ENCODE peak calls at places on chromosome 14, in four cellular contexts. One of them, this sample, is unnamed.

GRCh38 chr14:104424406-104425072 is 155.0 kb upstream of the C14orf180 start:
- DNase-seq in psoas muscle: no peak
- DNase-seq in transverse colon: no peak
- DNase-seq in GM12865: no peak
- DNase-seq in this sample: no peak

GRCh38 chr14:90644882-90645281 is 171.3 kb downstream of the TTC7B start:
- DNase-seq in psoas muscle: peak
- DNase-seq in transverse colon: no peak
- DNase-seq in GM12865: no peak
- DNase-seq in this sample: peak

GRCh38 chr14:90805662-90806548 is 10.3 kb downstream of the TTC7B start:
- DNase-seq in psoas muscle: peak
- DNase-seq in transverse colon: no peak
- DNase-seq in GM12865: no peak
- DNase-seq in this sample: no peak

GRCh38 chr14:22547309-22547947 is 41.6 kb downstream of the DAD1 start:
- DNase-seq in psoas muscle: peak
- DNase-seq in transverse colon: no peak
- DNase-seq in GM12865: no peak
- DNase-seq in this sample: no peak

GRCh38 chr14:76918751-76919421 is 92.7 kb downstream of the LRRC74A start:
- DNase-seq in psoas muscle: peak
- DNase-seq in transverse colon: peak
- DNase-seq in GM12865: no peak
- DNase-seq in this sample: peak

GRCh38 chr14:101927859-101928258 is 36.5 kb upstream of the DYNC1H1 start:
- DNase-seq in psoas muscle: peak
- DNase-seq in transverse colon: peak
- DNase-seq in GM12865: no peak
- DNase-seq in this sample: peak

GRCh38 chr14:94126419-94126677 is 3.1 kb downstream of the IFI27L2 start:
- DNase-seq in psoas muscle: no peak
- DNase-seq in transverse colon: no peak
- DNase-seq in GM12865: no peak
- DNase-seq in this sample: no peak

GRCh38 chr14:101220921-101221510 is 317.5 kb upstream of the RTL1 start:
- DNase-seq in psoas muscle: peak
- DNase-seq in transverse colon: no peak
- DNase-seq in GM12865: no peak
- DNase-seq in this sample: no peak

GRCh38 chr14:23895480-23895879 is 58.1 kb upstream of the DHRS4 start:
- DNase-seq in psoas muscle: no peak
- DNase-seq in transverse colon: no peak
- DNase-seq in GM12865: no peak
- DNase-seq in this sample: no peak
- TF ChIP-seq CTCF in psoas muscle: no peak
- TF ChIP-seq CTCF in transverse colon: no peak
- TF ChIP-seq CTCF in GM12865: peak
- TF ChIP-seq CTCF in this sample: no peak

GRCh38 chr14:69683971-69684370 is 72.6 kb downstream of the SUSD6 start:
- DNase-seq in psoas muscle: no peak
- DNase-seq in transverse colon: no peak
- DNase-seq in GM12865: peak
- DNase-seq in this sample: no peak

GRCh38 chr14:69685716-69686115 is 74.3 kb downstream of the SUSD6 start:
- DNase-seq in psoas muscle: peak
- DNase-seq in transverse colon: peak
- DNase-seq in GM12865: no peak
- DNase-seq in this sample: no peak

GRCh38 chr14:69682607-69683263 is 71.3 kb downstream of the SUSD6 start:
- DNase-seq in psoas muscle: no peak
- DNase-seq in transverse colon: no peak
- DNase-seq in GM12865: peak
- DNase-seq in this sample: no peak

GRCh38 chr14:69684461-69685183 is 73.2 kb downstream of the SUSD6 start:
- DNase-seq in psoas muscle: peak
- DNase-seq in transverse colon: no peak
- DNase-seq in GM12865: no peak
- DNase-seq in this sample: no peak

DNA sequence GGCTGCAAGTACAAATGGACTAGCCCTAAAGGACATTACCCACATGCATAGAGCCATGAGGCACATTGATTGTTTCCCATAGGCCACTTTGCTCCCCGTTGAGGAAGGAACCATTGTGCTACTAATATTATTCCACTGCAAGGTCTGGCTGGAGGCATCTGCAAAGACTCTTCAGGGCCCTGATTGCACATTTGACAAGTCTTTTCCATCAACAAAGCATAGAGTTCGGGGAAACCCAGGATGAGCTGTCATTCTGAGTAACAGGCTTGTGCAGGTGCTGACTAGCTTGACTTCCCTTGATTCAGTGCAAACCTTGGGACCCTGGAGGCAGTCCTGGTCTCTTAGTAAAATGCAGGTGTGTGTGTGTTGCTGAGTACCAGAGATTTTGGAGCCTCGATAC is 73.8 kb downstream of the SUSD6 start:
- DNase-seq in psoas muscle: no peak
- DNase-seq in transverse colon: no peak
- DNase-seq in GM12865: peak
- DNase-seq in this sample: no peak
- H3K4me3 ChIP-seq in psoas muscle: no peak
- H3K4me3 ChIP-seq in transverse colon: no peak
- H3K4me3 ChIP-seq in GM12865: no peak
- H3K4me3 ChIP-seq in this sample: no peak

GRCh38 chr14:28762949-28763313 is 3.7 kb upstream of the FOXG1 start:
- DNase-seq in psoas muscle: no peak
- DNase-seq in transverse colon: no peak
- DNase-seq in GM12865: no peak
- DNase-seq in this sample: no peak
- TF ChIP-seq CTCF in psoas muscle: no peak
- TF ChIP-seq CTCF in transverse colon: no peak
- TF ChIP-seq CTCF in GM12865: no peak
- TF ChIP-seq CTCF in this sample: no peak

GRCh38 chr14:74417611-74418010 is 8.4 kb downstream of the SYNDIG1L start:
- DNase-seq in psoas muscle: no peak
- DNase-seq in transverse colon: no peak
- DNase-seq in GM12865: no peak
- DNase-seq in this sample: no peak

GRCh38 chr14:74414793-74415437 is 11.1 kb downstream of the SYNDIG1L start:
- DNase-seq in psoas muscle: no peak
- DNase-seq in transverse colon: no peak
- DNase-seq in GM12865: peak
- DNase-seq in this sample: no peak

GRCh38 chr14:74419086-74419485 is 6.9 kb downstream of the SYNDIG1L start:
- DNase-seq in psoas muscle: no peak
- DNase-seq in transverse colon: no peak
- DNase-seq in GM12865: no peak
- DNase-seq in this sample: no peak

GRCh38 chr14:74418031-74418430 is 8.0 kb downstream of the SYNDIG1L start:
- DNase-seq in psoas muscle: no peak
- DNase-seq in transverse colon: no peak
- DNase-seq in GM12865: no peak
- DNase-seq in this sample: no peak

DNA sequence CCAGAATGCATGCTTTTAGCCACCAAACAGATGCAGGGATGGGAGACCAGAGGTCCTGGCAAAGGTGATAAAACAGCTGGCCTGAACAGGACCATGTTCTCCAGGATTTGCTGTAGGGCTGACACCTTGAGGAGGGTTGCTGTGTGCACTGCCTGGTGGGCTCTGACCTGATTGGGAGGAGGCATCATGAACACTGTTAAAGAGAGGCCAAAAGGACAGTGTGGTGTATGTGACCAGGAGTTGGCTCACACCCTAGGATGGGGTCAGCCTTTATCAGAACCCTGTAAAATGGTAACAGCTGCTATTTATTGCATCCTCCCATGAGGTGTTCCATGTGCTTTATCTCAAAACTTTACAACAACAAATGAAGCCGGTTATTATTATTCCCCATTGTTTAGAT is 8.8 kb downstream of the SYNDIG1L start:
- DNase-seq in psoas muscle: no peak
- DNase-seq in transverse colon: no peak
- DNase-seq in GM12865: no peak
- DNase-seq in this sample: no peak
- H3K4me3 ChIP-seq in psoas muscle: no peak
- H3K4me3 ChIP-seq in transverse colon: no peak
- H3K4me3 ChIP-seq in GM12865: no peak
- H3K4me3 ChIP-seq in this sample: no peak

This sample was measured in HFF-Myc.